ENCODE peak calls at places on chromosomes 2 and 18, in ten cellular contexts. K is activated CD4-positive, alpha-beta T cell treated with anti-CD3 and anti-CD28 coated beads, Interleukin-2, amount 10 ng/mL, durations not matched to agents 7 days and 5 days; C is activated gamma-delta T cell treated with Interleukin-2 at 50 U/mL for 16 hours; N is left cardiac atrium; R is NCI-H1417 treated with DMSO at 0.1 percent for 48 hours; D is GOT3; X is M059J; F is brain pericyte; O is neural crest cell; L is stimulated activated CD4-positive, alpha-beta T cell treated with anti-CD3 and anti-CD28 coated beads, Interleukin-15, amount 100 ng/mL, for 1 hour. G is an unnamed sample.

GRCh38 chr18:500556-501405 is at the start of gene COLEC12:
- DNase-seq in L (no peak), F (no peak), X (peak; percentile 33), O (peak; percentile 30), D (no peak), K (no peak), R (no peak), C (no peak), N (peak; percentile 50), G (no peak)

GRCh38 chr2:161992526-161992925 is 81.5 kb downstream of the DPP4 start:
- DNase-seq in C (peak; percentile 58), L (peak; percentile 11), X (peak; percentile 55), F (no peak), K (peak; percentile 79), N (no peak), O (no peak), D (no peak), R (no peak), G (no peak)

GRCh38 chr2:238370482-238371372 is 50.4 kb downstream of the TRAF3IP1 start:
- DNase-seq in K (peak; percentile 57), X (peak; percentile 36), F (no peak), O (peak; percentile 43), D (no peak), L (peak; percentile 28), R (no peak), N (peak; percentile 58), C (peak; percentile 59), G (peak; percentile 40)

GRCh38 chr2:143730950-143731254 is 601.7 kb downstream of the ARHGAP15 start:
- DNase-seq in D (no peak), L (no peak), K (no peak), O (no peak), F (no peak), C (no peak), N (no peak), R (no peak), X (no peak), G (no peak)

GRCh38 chr2:165938237-165938636 is 15.3 kb downstream of the TTC21B start:
- DNase-seq in N (no peak), C (no peak), D (no peak), K (no peak), L (no peak), X (no peak), R (no peak), F (no peak), O (no peak), G (no peak)

GRCh38 chr2:20960003-20960402 is 83.9 kb downstream of the APOB start:
- DNase-seq in N (no peak), F (no peak), X (no peak), K (no peak), O (no peak), R (no peak), D (no peak), C (no peak), L (no peak), G (no peak)

GRCh38 chr2:84697895-84698294 is 181.6 kb downstream of the DNAH6 start:
- DNase-seq in O (no peak), K (no peak), F (no peak), C (no peak), D (no peak), N (no peak), L (no peak), X (peak; percentile 31), R (no peak), G (no peak)

GRCh38 chr18:61295153-61295552 is 38.1 kb upstream of the CDH20 start:
- DNase-seq in N (no peak), K (no peak), D (no peak), R (no peak), C (no peak), L (no peak), X (no peak), F (no peak), O (no peak), G (no peak)

GRCh38 chr18:79944746-79945117 is 6.7 kb downstream of the SLC66A2 start:
- DNase-seq in N (no peak), D (no peak), K (no peak), C (no peak), X (no peak), R (no peak), O (no peak), L (no peak), F (no peak), G (no peak)

GRCh38 chr2:158414538-158414937 is 42.0 kb downstream of the CCDC148 start:
- DNase-seq in L (no peak), N (no peak), D (no peak), K (no peak), R (no peak), O (no peak), F (no peak), C (no peak), X (peak; percentile 42), G (peak; percentile 6)

GRCh38 chr2:61181382-61182058 is 19.5 kb downstream of the C2orf74 start:
- DNase-seq in L (no peak), O (no peak), C (no peak), K (no peak), X (no peak), F (no peak), N (no peak), D (no peak), R (no peak), G (no peak)

GRCh38 chr2:9958057-9958456 is 6.6 kb downstream of the GRHL1 start:
- DNase-seq in D (no peak), O (no peak), K (no peak), R (no peak), X (no peak), L (no peak), F (no peak), N (no peak), C (no peak), G (no peak)

GRCh38 chr2:21787931-21788330 is 664.2 kb downstream of the TDRD15 start:
- DNase-seq in K (no peak), F (no peak), L (no peak), O (no peak), C (no peak), R (no peak), D (no peak), N (no peak), X (no peak), G (no peak)

GRCh38 chr2:127051116-127051779 is 55.7 kb downstream of the BIN1 start:
- DNase-seq in X (no peak), O (no peak), D (no peak), R (no peak), F (no peak), L (no peak), K (no peak), N (peak; percentile 18), C (no peak), G (peak; percentile 21)

GRCh38 chr2:231348173-231348572 is 47.3 kb upstream of the B3GNT7 start:
- DNase-seq in C (no peak), R (no peak), O (no peak), F (no peak), L (no peak), N (no peak), K (no peak), D (no peak), X (peak; percentile 36), G (no peak)

GRCh38 chr2:223921204-223921603 is 23.9 kb downstream of the WDFY1 start:
- DNase-seq in R (no peak), N (no peak), X (no peak), F (no peak), K (no peak), O (no peak), L (no peak), C (no peak), D (no peak), G (no peak)

GRCh38 chr2:184556639-184557038 is 41.7 kb upstream of the ZNF804A start:
- DNase-seq in N (no peak), C (no peak), X (no peak), D (no peak), O (no peak), K (no peak), F (no peak), L (no peak), R (no peak), G (no peak)

GRCh38 chr2:48107326-48107925 is 201.1 kb upstream of the FBXO11 start:
- DNase-seq in R (no peak), K (no peak), F (no peak), X (peak; percentile 97), L (no peak), O (peak; percentile 28), N (no peak), C (no peak), D (no peak), G (peak; percentile 81)

GRCh38 chr18:27661320-27662049 is 476.4 kb upstream of the CHST9 start:
- DNase-seq in N (no peak), F (no peak), R (no peak), O (no peak), C (no peak), L (no peak), D (no peak), X (no peak), K (no peak), G (no peak)

GRCh38 chr2:44470151-44470550 is 108.4 kb downstream of the CAMKMT start:
- DNase-seq in X (no peak), N (no peak), F (no peak), C (no peak), O (no peak), K (no peak), L (no peak), D (no peak), R (no peak), G (no peak)

GRCh38 chr18:79928563-79928960 is 22.9 kb downstream of the SLC66A2 start:
- DNase-seq in F (no peak), R (no peak), L (no peak), K (no peak), O (no peak), X (no peak), N (no peak), D (no peak), C (no peak), G (no peak)

GRCh38 chr2:3481011-3481400 is 38.3 kb downstream of the ADI1 start:
- DNase-seq in X (no peak), C (no peak), L (no peak), F (no peak), N (peak; percentile 0), K (no peak), D (no peak), R (no peak), O (no peak), G (no peak)

GRCh38 chr2:120820263-120820884 is 84.7 kb downstream of the GLI2 start:
- DNase-seq in X (no peak), K (no peak), C (no peak), O (peak; percentile 20), D (no peak), L (no peak), R (no peak), F (no peak), N (no peak), G (no peak)

GRCh38 chr2:191268596-191268995 is 23.4 kb downstream of the MYO1B start:
- DNase-seq in R (no peak), L (no peak), F (no peak), C (no peak), D (no peak), N (no peak), O (no peak), K (no peak), X (no peak), G (no peak)

GRCh38 chr18:21051615-21052014 is 60.0 kb downstream of the ROCK1 start:
- DNase-seq in D (no peak), N (no peak), L (no peak), F (no peak), X (no peak), C (no peak), O (no peak), K (no peak), R (no peak), G (no peak)

GRCh38 chr18:12121175-12122095 is 27.8 kb downstream of the ANKRD62 start:
- DNase-seq in X (peak; percentile 3), L (no peak), D (no peak), N (no peak), O (peak; percentile 35), C (no peak), R (no peak), F (no peak), K (no peak), G (no peak)

GRCh38 chr2:8676191-8676914 is 5.5 kb upstream of the ID2 start:
- DNase-seq in X (peak; percentile 62), K (no peak), O (no peak), R (no peak), L (no peak), F (no peak), C (no peak), D (no peak), N (peak; percentile 92), G (no peak)